ENCODE peak calls at places on chromosome 3, in eight cellular contexts. Z is SW 1271; I is LoVo; G is activated CD8-positive, alpha-beta memory T cell treated with anti-CD3 and anti-CD28 coated beads, Interleukin-2, amount 10 ng/mL, durations not matched to agents 7 days and 5 days; K is GM10248; W is activated naive CD4-positive, alpha-beta T cell treated with anti-CD3 and anti-CD28 coated beads, Interleukin-2, amount 10 ng/mL, durations not matched to agents 7 days and 5 days; O is GM04504; M is A172. C is an unnamed sample.

GRCh38 chr3:143751643-143752178 is 96.6 kb downstream of the SLC9A9 start:
- DNase-seq in Z (no peak), I (no peak), G (no peak), K (no peak), W (peak; percentile 56), O (no peak), M (no peak), C (no peak)

GRCh38 chr3:45688194-45688881 is 858 bp upstream of the SACM1L start:
- DNase-seq in Z (no peak), I (peak; percentile 27), G (peak; percentile 71), K (peak; percentile 42), W (peak; percentile 40), O (no peak), M (no peak), C (peak; percentile 48)

GRCh38 chr3:167051421-167051820 is 328.7 kb downstream of the ZBBX start:
- DNase-seq in Z (no peak), I (no peak), G (no peak), K (no peak), W (no peak), O (no peak), M (no peak), C (no peak)

GRCh38 chr3:22959593-22959992 is 243.5 kb upstream of the UBE2E2 start:
- DNase-seq in Z (no peak), I (no peak), G (no peak), K (peak; percentile 40), W (no peak), O (no peak), M (no peak), C (no peak)

GRCh38 chr3:86257955-86258641 is 732.9 kb downstream of the VGLL3 start:
- DNase-seq in Z (no peak), I (no peak), G (no peak), K (peak; percentile 13), W (no peak), O (no peak), M (no peak), C (no peak)

GRCh38 chr3:170007031-170007663 is 30.6 kb upstream of the GPR160 start:
- DNase-seq in Z (no peak), I (no peak), G (peak; percentile 71), K (peak; percentile 62), W (peak; percentile 60), O (peak; percentile 11), M (peak; percentile 42), C (peak; percentile 76)

GRCh38 chr3:55333923-55334322 is 153.2 kb downstream of the WNT5A start:
- DNase-seq in Z (no peak), I (no peak), G (no peak), K (no peak), W (no peak), O (no peak), M (no peak), C (no peak)

GRCh38 chr3:128311441-128311844 is 155.2 kb downstream of the DNAJB8 start:
- DNase-seq in Z (no peak), I (no peak), G (peak; percentile 14), K (no peak), W (no peak), O (no peak), M (no peak), C (no peak)

GRCh38 chr3:22587446-22587845 is 615.7 kb upstream of the UBE2E2 start:
- DNase-seq in Z (no peak), I (no peak), G (no peak), K (no peak), W (no peak), O (no peak), M (no peak), C (no peak)

GRCh38 chr3:16801223-16801622 is 83.5 kb upstream of the PLCL2 start:
- DNase-seq in Z (no peak), I (no peak), G (no peak), K (no peak), W (no peak), O (no peak), M (no peak), C (no peak)

GRCh38 chr3:107599755-107600122 is 77.0 kb downstream of the BBX start:
- DNase-seq in Z (no peak), I (no peak), G (no peak), K (no peak), W (no peak), O (no peak), M (peak; percentile 3), C (no peak)

GRCh38 chr3:50372349-50372748 is 13.0 kb upstream of the TMEM115 start:
- DNase-seq in Z (no peak), I (peak; percentile 14), G (no peak), K (no peak), W (no peak), O (no peak), M (no peak), C (no peak)

C was measured in T-helper 1 cell.